ENCODE peak calls at places on chromosome 13, in eight cellular contexts. One of them, this sample, is unnamed.

GRCh38 chr13:106689906-106690305 is 122.0 kb upstream of the ARGLU1 start:
- DNase-seq in gastrocnemius medialis: no peak
- DNase-seq in CD4-positive, CD25-positive, alpha-beta regulatory T cell: no peak
- DNase-seq in pancreas: no peak
- DNase-seq in breast epithelium: no peak
- DNase-seq in BE2C: no peak
- DNase-seq in cardiac muscle cell: no peak
- DNase-seq in aorta: no peak
- DNase-seq in this sample: no peak

GRCh38 chr13:94239135-94239534 is 240.3 kb downstream of the DCT start:
- DNase-seq in gastrocnemius medialis: no peak
- DNase-seq in BE2C: no peak
- DNase-seq in CD4-positive, CD25-positive, alpha-beta regulatory T cell: no peak
- DNase-seq in aorta: no peak
- DNase-seq in cardiac muscle cell: peak; percentile 63
- DNase-seq in pancreas: no peak
- DNase-seq in breast epithelium: no peak
- DNase-seq in this sample: no peak

GRCh38 chr13:76621726-76622125 is 264.5 kb downstream of the KCTD12 start:
- DNase-seq in breast epithelium: no peak
- DNase-seq in pancreas: no peak
- DNase-seq in CD4-positive, CD25-positive, alpha-beta regulatory T cell: no peak
- DNase-seq in cardiac muscle cell: no peak
- DNase-seq in aorta: no peak
- DNase-seq in BE2C: no peak
- DNase-seq in gastrocnemius medialis: no peak
- DNase-seq in this sample: no peak

GRCh38 chr13:24307211-24308067 is 1.9 kb upstream of the C1QTNF9 start:
- DNase-seq in breast epithelium: no peak
- DNase-seq in pancreas: no peak
- DNase-seq in gastrocnemius medialis: no peak
- DNase-seq in CD4-positive, CD25-positive, alpha-beta regulatory T cell: no peak
- DNase-seq in aorta: no peak
- DNase-seq in BE2C: no peak
- DNase-seq in cardiac muscle cell: peak; percentile 3
- DNase-seq in this sample: no peak

GRCh38 chr13:19673473-19674430 is 40.3 kb downstream of the MPHOSPH8 start:
- DNase-seq in pancreas: no peak
- DNase-seq in aorta: no peak
- DNase-seq in cardiac muscle cell: peak; percentile 37
- DNase-seq in CD4-positive, CD25-positive, alpha-beta regulatory T cell: no peak
- DNase-seq in BE2C: no peak
- DNase-seq in gastrocnemius medialis: no peak
- DNase-seq in breast epithelium: no peak
- DNase-seq in this sample: no peak

GRCh38 chr13:30362869-30363268 is 55.5 kb upstream of the KATNAL1 start:
- DNase-seq in pancreas: no peak
- DNase-seq in BE2C: no peak
- DNase-seq in CD4-positive, CD25-positive, alpha-beta regulatory T cell: no peak
- DNase-seq in cardiac muscle cell: peak; percentile 10
- DNase-seq in gastrocnemius medialis: no peak
- DNase-seq in aorta: no peak
- DNase-seq in breast epithelium: no peak
- DNase-seq in this sample: no peak

GRCh38 chr13:112153364-112153763 is 86.4 kb downstream of the SOX1 start:
- DNase-seq in gastrocnemius medialis: no peak
- DNase-seq in CD4-positive, CD25-positive, alpha-beta regulatory T cell: no peak
- DNase-seq in BE2C: no peak
- DNase-seq in cardiac muscle cell: no peak
- DNase-seq in aorta: no peak
- DNase-seq in breast epithelium: peak; percentile 3
- DNase-seq in pancreas: no peak
- DNase-seq in this sample: no peak

GRCh38 chr13:93561553-93561952 is 334.9 kb downstream of the GPC6 start:
- DNase-seq in breast epithelium: no peak
- DNase-seq in CD4-positive, CD25-positive, alpha-beta regulatory T cell: no peak
- DNase-seq in aorta: no peak
- DNase-seq in BE2C: no peak
- DNase-seq in cardiac muscle cell: no peak
- DNase-seq in pancreas: no peak
- DNase-seq in gastrocnemius medialis: no peak
- DNase-seq in this sample: no peak

GRCh38 chr13:26377038-26377437 is 123.1 kb downstream of the CDK8 start:
- DNase-seq in aorta: no peak
- DNase-seq in breast epithelium: no peak
- DNase-seq in pancreas: no peak
- DNase-seq in BE2C: peak; percentile 51
- DNase-seq in cardiac muscle cell: peak; percentile 29
- DNase-seq in CD4-positive, CD25-positive, alpha-beta regulatory T cell: no peak
- DNase-seq in gastrocnemius medialis: no peak
- DNase-seq in this sample: no peak

GRCh38 chr13:25330541-25330940 is 29.1 kb downstream of the NUP58 start:
- DNase-seq in BE2C: no peak
- DNase-seq in CD4-positive, CD25-positive, alpha-beta regulatory T cell: no peak
- DNase-seq in breast epithelium: no peak
- DNase-seq in cardiac muscle cell: peak; percentile 25
- DNase-seq in aorta: no peak
- DNase-seq in pancreas: no peak
- DNase-seq in gastrocnemius medialis: no peak
- DNase-seq in this sample: no peak

GRCh38 chr13:43316997-43317396 is 293.6 kb downstream of the DNAJC15 start:
- DNase-seq in breast epithelium: no peak
- DNase-seq in aorta: peak; percentile 45
- DNase-seq in cardiac muscle cell: peak; percentile 71
- DNase-seq in CD4-positive, CD25-positive, alpha-beta regulatory T cell: no peak
- DNase-seq in BE2C: peak; percentile 92
- DNase-seq in gastrocnemius medialis: peak; percentile 14
- DNase-seq in pancreas: no peak
- DNase-seq in this sample: no peak

GRCh38 chr13:110206170-110206569 is 100.8 kb downstream of the COL4A1 start:
- DNase-seq in cardiac muscle cell: no peak
- DNase-seq in aorta: no peak
- DNase-seq in breast epithelium: no peak
- DNase-seq in BE2C: no peak
- DNase-seq in pancreas: no peak
- DNase-seq in CD4-positive, CD25-positive, alpha-beta regulatory T cell: no peak
- DNase-seq in gastrocnemius medialis: no peak
- DNase-seq in this sample: no peak

GRCh38 chr13:27712421-27712820 is 79.9 kb upstream of the GSX1 start:
- DNase-seq in BE2C: peak; percentile 26
- DNase-seq in CD4-positive, CD25-positive, alpha-beta regulatory T cell: no peak
- DNase-seq in gastrocnemius medialis: peak; percentile 10
- DNase-seq in breast epithelium: no peak
- DNase-seq in cardiac muscle cell: peak; percentile 38
- DNase-seq in pancreas: no peak
- DNase-seq in aorta: no peak
- DNase-seq in this sample: no peak

GRCh38 chr13:38872693-38873092 is 117.9 kb downstream of the STOML3 start:
- DNase-seq in BE2C: peak; percentile 61
- DNase-seq in aorta: no peak
- DNase-seq in CD4-positive, CD25-positive, alpha-beta regulatory T cell: no peak
- DNase-seq in breast epithelium: no peak
- DNase-seq in pancreas: peak; percentile 59
- DNase-seq in cardiac muscle cell: peak; percentile 57
- DNase-seq in gastrocnemius medialis: peak; percentile 18
- DNase-seq in this sample: no peak

GRCh38 chr13:49502954-49503353 is 7.2 kb downstream of the PHF11 start:
- DNase-seq in aorta: no peak
- DNase-seq in pancreas: no peak
- DNase-seq in breast epithelium: no peak
- DNase-seq in BE2C: no peak
- DNase-seq in gastrocnemius medialis: no peak
- DNase-seq in CD4-positive, CD25-positive, alpha-beta regulatory T cell: no peak
- DNase-seq in cardiac muscle cell: peak; percentile 85
- DNase-seq in this sample: no peak

GRCh38 chr13:29800687-29801086 is 49.7 kb downstream of the UBL3 start:
- DNase-seq in cardiac muscle cell: no peak
- DNase-seq in gastrocnemius medialis: no peak
- DNase-seq in pancreas: no peak
- DNase-seq in BE2C: no peak
- DNase-seq in breast epithelium: no peak
- DNase-seq in CD4-positive, CD25-positive, alpha-beta regulatory T cell: no peak
- DNase-seq in aorta: no peak
- DNase-seq in this sample: no peak

GRCh38 chr13:23504188-23504587 is 66.0 kb upstream of the TNFRSF19 start:
- DNase-seq in aorta: no peak
- DNase-seq in pancreas: no peak
- DNase-seq in BE2C: peak; percentile 43
- DNase-seq in CD4-positive, CD25-positive, alpha-beta regulatory T cell: no peak
- DNase-seq in cardiac muscle cell: no peak
- DNase-seq in breast epithelium: no peak
- DNase-seq in gastrocnemius medialis: no peak
- DNase-seq in this sample: no peak

GRCh38 chr13:104650426-104650825 is 1584.2 kb upstream of the SLC10A2 start:
- DNase-seq in breast epithelium: no peak
- DNase-seq in aorta: no peak
- DNase-seq in pancreas: no peak
- DNase-seq in CD4-positive, CD25-positive, alpha-beta regulatory T cell: no peak
- DNase-seq in cardiac muscle cell: no peak
- DNase-seq in BE2C: no peak
- DNase-seq in gastrocnemius medialis: no peak
- DNase-seq in this sample: no peak

GRCh38 chr13:77833331-77833863 is 85.2 kb downstream of the EDNRB start:
- DNase-seq in aorta: no peak
- DNase-seq in breast epithelium: no peak
- DNase-seq in gastrocnemius medialis: peak; percentile 10
- DNase-seq in BE2C: no peak
- DNase-seq in pancreas: no peak
- DNase-seq in cardiac muscle cell: peak; percentile 87
- DNase-seq in CD4-positive, CD25-positive, alpha-beta regulatory T cell: no peak
- DNase-seq in this sample: no peak
- H3K9me3 ChIP-seq in aorta: no peaks in the 10 kb centered on the region
- H3K9me3 ChIP-seq in breast epithelium: no peaks in the 10 kb centered on the region
- H3K9me3 ChIP-seq in gastrocnemius medialis: no peaks in the 10 kb centered on the region
- H3K9me3 ChIP-seq in BE2C: no peaks in the 10 kb centered on the region
- H3K9me3 ChIP-seq in pancreas: no peaks in the 10 kb centered on the region
- H3K9me3 ChIP-seq in cardiac muscle cell: no peaks in the 10 kb centered on the region
- H3K9me3 ChIP-seq in CD4-positive, CD25-positive, alpha-beta regulatory T cell: no peaks in the 10 kb centered on the region
- H3K9me3 ChIP-seq in this sample: no peaks in the 10 kb centered on the region

GRCh38 chr13:100244431-100244830 is 155.5 kb downstream of the PCCA start:
- DNase-seq in aorta: no peak
- DNase-seq in BE2C: no peak
- DNase-seq in breast epithelium: no peak
- DNase-seq in pancreas: no peak
- DNase-seq in gastrocnemius medialis: no peak
- DNase-seq in cardiac muscle cell: peak; percentile 48
- DNase-seq in CD4-positive, CD25-positive, alpha-beta regulatory T cell: no peak
- DNase-seq in this sample: no peak

GRCh38 chr13:100240109-100240779 is 151.4 kb downstream of the PCCA start:
- DNase-seq in breast epithelium: no peak
- DNase-seq in CD4-positive, CD25-positive, alpha-beta regulatory T cell: no peak
- DNase-seq in aorta: no peak
- DNase-seq in gastrocnemius medialis: no peak
- DNase-seq in pancreas: no peak
- DNase-seq in BE2C: no peak
- DNase-seq in cardiac muscle cell: no peak
- DNase-seq in this sample: no peak

GRCh38 chr13:100247937-100248336 is 159.0 kb downstream of the PCCA start:
- DNase-seq in cardiac muscle cell: no peak
- DNase-seq in aorta: no peak
- DNase-seq in breast epithelium: no peak
- DNase-seq in BE2C: no peak
- DNase-seq in pancreas: no peak
- DNase-seq in gastrocnemius medialis: no peak
- DNase-seq in CD4-positive, CD25-positive, alpha-beta regulatory T cell: no peak
- DNase-seq in this sample: no peak

DNA sequence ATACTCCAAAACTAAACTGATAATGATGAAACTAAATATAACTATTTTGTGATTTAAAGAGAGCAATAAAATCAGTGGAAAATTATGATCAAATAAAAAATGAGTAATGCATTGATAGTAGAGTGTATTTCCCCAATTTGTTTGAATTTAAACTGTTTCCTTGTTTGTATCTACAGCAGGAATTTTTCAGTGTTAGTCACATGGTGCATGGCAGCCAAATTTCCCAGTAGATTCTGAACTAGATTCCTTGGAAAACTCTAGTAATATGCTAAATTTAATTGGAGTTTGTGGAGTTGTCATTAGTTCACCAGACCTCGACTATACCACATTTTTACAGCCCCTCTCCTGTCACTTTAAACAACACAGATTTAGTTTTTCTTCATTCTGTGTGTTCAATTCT is 156.2 kb downstream of the PCCA start:
- DNase-seq in BE2C: no peak
- DNase-seq in CD4-positive, CD25-positive, alpha-beta regulatory T cell: no peak
- DNase-seq in gastrocnemius medialis: no peak
- DNase-seq in pancreas: no peak
- DNase-seq in breast epithelium: no peak
- DNase-seq in cardiac muscle cell: no peak
- DNase-seq in aorta: no peak
- DNase-seq in this sample: no peak
- H3K4me3 ChIP-seq in BE2C: no peak overlapping the region
- H3K4me3 ChIP-seq in CD4-positive, CD25-positive, alpha-beta regulatory T cell: no peak overlapping the region
- H3K4me3 ChIP-seq in gastrocnemius medialis: no peak overlapping the region
- H3K4me3 ChIP-seq in pancreas: no peak overlapping the region
- H3K4me3 ChIP-seq in breast epithelium: no peak overlapping the region
- H3K4me3 ChIP-seq in cardiac muscle cell: no peak overlapping the region
- H3K4me3 ChIP-seq in aorta: no peak overlapping the region
- H3K4me3 ChIP-seq in this sample: no peak overlapping the region

DNA sequence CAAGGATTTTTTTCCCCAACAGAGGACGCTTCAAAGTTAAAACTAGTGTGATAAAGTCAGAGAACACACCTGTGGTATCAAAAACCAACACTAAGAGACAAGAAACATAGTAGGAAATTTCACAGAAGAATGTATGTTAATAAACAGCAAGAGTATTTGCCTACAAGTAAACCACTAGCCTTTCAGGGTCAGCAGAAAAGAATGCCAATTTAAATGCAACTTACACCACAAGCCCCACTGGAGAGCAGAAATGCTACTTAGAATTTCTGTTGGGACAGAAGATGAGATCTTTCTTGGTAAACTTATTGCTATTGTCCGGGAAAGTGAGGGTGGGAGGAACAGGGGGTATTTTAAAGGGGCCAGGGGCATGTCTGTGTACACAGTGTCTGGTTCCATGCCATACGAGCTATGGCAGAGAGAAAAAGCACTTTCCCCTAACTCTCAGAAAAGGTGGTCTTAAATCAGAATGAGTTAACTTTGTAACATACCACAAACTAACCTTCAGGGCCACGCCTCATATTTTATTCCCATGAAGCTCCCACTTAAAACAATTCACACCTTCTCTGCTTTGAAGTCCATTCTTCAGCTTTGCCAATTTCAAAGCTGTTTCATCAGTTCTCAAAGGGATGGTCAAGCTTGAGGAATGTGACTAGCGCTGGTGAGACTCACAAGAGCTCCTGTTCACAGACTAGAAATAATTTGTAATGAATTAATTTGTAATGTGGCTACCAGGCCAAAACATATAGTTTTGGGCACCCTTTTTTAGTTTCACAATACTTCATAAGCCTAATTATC is 68.4 kb downstream of the STK24 start:
- DNase-seq in pancreas: no peak
- DNase-seq in CD4-positive, CD25-positive, alpha-beta regulatory T cell: no peak
- DNase-seq in BE2C: no peak
- DNase-seq in aorta: no peak
- DNase-seq in gastrocnemius medialis: no peak
- DNase-seq in cardiac muscle cell: peak; percentile 71
- DNase-seq in breast epithelium: no peak
- DNase-seq in this sample: no peak
- H3K4me1 ChIP-seq in pancreas: peaks cover 12% of the 10 kb centered on the region
- H3K4me1 ChIP-seq in CD4-positive, CD25-positive, alpha-beta regulatory T cell: peaks cover 60% of the 10 kb centered on the region
- H3K4me1 ChIP-seq in BE2C: peaks cover 35% of the 10 kb centered on the region
- H3K4me1 ChIP-seq in aorta: peaks cover 6% of the 10 kb centered on the region
- H3K4me1 ChIP-seq in gastrocnemius medialis: peaks cover 70% of the 10 kb centered on the region
- H3K4me1 ChIP-seq in cardiac muscle cell: peaks cover 62% of the 10 kb centered on the region
- H3K4me1 ChIP-seq in breast epithelium: peaks cover 45% of the 10 kb centered on the region
- H3K4me1 ChIP-seq in this sample: peaks cover 41% of the 10 kb centered on the region

GRCh38 chr13:68439821-68440220 is 1209.7 kb upstream of the PCDH9 start:
- DNase-seq in BE2C: no peak
- DNase-seq in aorta: no peak
- DNase-seq in CD4-positive, CD25-positive, alpha-beta regulatory T cell: no peak
- DNase-seq in gastrocnemius medialis: no peak
- DNase-seq in breast epithelium: no peak
- DNase-seq in cardiac muscle cell: no peak
- DNase-seq in pancreas: no peak
- DNase-seq in this sample: no peak
- H3K9me3 ChIP-seq in BE2C: no peaks in the 10 kb centered on the region
- H3K9me3 ChIP-seq in aorta: no peaks in the 10 kb centered on the region
- H3K9me3 ChIP-seq in CD4-positive, CD25-positive, alpha-beta regulatory T cell: no peaks in the 10 kb centered on the region
- H3K9me3 ChIP-seq in gastrocnemius medialis: no peaks in the 10 kb centered on the region
- H3K9me3 ChIP-seq in breast epithelium: no peaks in the 10 kb centered on the region
- H3K9me3 ChIP-seq in cardiac muscle cell: no peaks in the 10 kb centered on the region
- H3K9me3 ChIP-seq in pancreas: no peaks in the 10 kb centered on the region
- H3K9me3 ChIP-seq in this sample: no peaks in the 10 kb centered on the region